ENCODE peak calls at places on chromosomes 13 and 19, in eight cellular contexts. Y is cardiac septum; F is skeletal muscle cell; I is Kasumi-1; A is central memory CD4-positive, alpha-beta T cell; S is transverse colon; P is K562; B is activated effector memory CD4-positive, alpha-beta T cell treated with anti-CD3 and anti-CD28 coated beads, Interleukin-2, amount 50 U/mL, for 16 hours. H is an unnamed sample.

GRCh38 chr19:33622809-33623511 is 1.2 kb downstream of the CHST8 start:
- DNase-seq in Y (no peak), F (no peak), I (no peak), A (no peak), S (no peak), P (no peak), B (no peak), H (peak)

GRCh38 chr13:60226507-60226906 is 62.8 kb upstream of the DIAPH3 start:
- DNase-seq in Y (no peak), F (peak), I (no peak), A (no peak), S (peak), P (peak), B (no peak), H (no peak)

GRCh38 chr19:41319500-41320184 is 9.7 kb downstream of the CCDC97 start:
- DNase-seq in Y (no peak), F (no peak), I (no peak), A (no peak), S (no peak), P (no peak), B (no peak), H (no peak)

GRCh38 chr13:43159007-43159406 is 135.6 kb downstream of the DNAJC15 start:
- DNase-seq in Y (no peak), F (peak), I (no peak), A (no peak), S (no peak), P (no peak), B (no peak), H (no peak)

GRCh38 chr19:7799640-7800355 is 30.2 kb upstream of the EVI5L start:
- DNase-seq in Y (peak), F (peak), I (peak), A (peak), S (peak), P (peak), B (peak), H (peak)

GRCh38 chr19:8302357-8302691 is 5.8 kb downstream of the CD320 start:
- DNase-seq in Y (peak), F (no peak), I (no peak), A (no peak), S (no peak), P (peak), B (peak), H (peak)

GRCh38 chr13:31201341-31202024 is 1.7 kb downstream of the B3GLCT start:
- DNase-seq in Y (no peak), F (peak), I (no peak), A (no peak), S (no peak), P (no peak), B (no peak), H (no peak)

GRCh38 chr13:33191425-33192221 is 93.9 kb downstream of the STARD13 start:
- DNase-seq in Y (no peak), F (no peak), I (no peak), A (no peak), S (no peak), P (no peak), B (no peak), H (no peak)

GRCh38 chr19:15010497-15011255 is 31.0 kb upstream of the SLC1A6 start:
- DNase-seq in Y (no peak), F (no peak), I (no peak), A (no peak), S (no peak), P (no peak), B (no peak), H (no peak)

GRCh38 chr13:36848228-36848982 is 29.4 kb downstream of the RFXAP start:
- DNase-seq in Y (no peak), F (no peak), I (no peak), A (no peak), S (no peak), P (no peak), B (no peak), H (no peak)

GRCh38 chr13:101612736-101613135 is 160.3 kb downstream of the ITGBL1 start:
- DNase-seq in Y (no peak), F (no peak), I (no peak), A (no peak), S (no peak), P (no peak), B (no peak), H (no peak)